ENCODE peak calls at places on chromosomes 1 and 21, in six cellular contexts. K is right atrium auricular region, I is tibial nerve, T is RWPE1, A is mucosa of descending colon, F is GM20000. E is an unnamed sample.

GRCh38 chr21:14995695-14996490 is 68.9 kb downstream of the NRIP1 start:
- DNase-seq in K (no peak), I (no peak), T (no peak), A (peak; percentile 35), F (no peak), E (no peak)

GRCh38 chr1:100359139-100359538 is 6.8 kb downstream of the CDC14A start:
- DNase-seq in K (no peak), I (no peak), T (no peak), A (no peak), F (no peak), E (no peak)

GRCh38 chr21:45970674-45971486 is 10.7 kb upstream of the COL6A1 start:
- DNase-seq in K (no peak), I (peak; percentile 65), T (peak; percentile 41), A (peak; percentile 65), F (peak; percentile 78), E (peak; percentile 68)

GRCh38 chr1:222547260-222547614 is 667 bp downstream of the HHIPL2 start:
- DNase-seq in K (no peak), I (no peak), T (no peak), A (no peak), F (no peak), E (no peak)

GRCh38 chr1:202017385-202018225 is 7.2 kb downstream of the ELF3 start:
- DNase-seq in K (no peak), I (no peak), T (no peak), A (peak; percentile 94), F (no peak), E (no peak)

GRCh38 chr1:172727956-172728603 is 69.2 kb downstream of the FASLG start:
- DNase-seq in K (no peak), I (no peak), T (no peak), A (peak; percentile 19), F (no peak), E (no peak)

GRCh38 chr1:219902951-219903350 is 25.4 kb downstream of the SLC30A10 start:
- DNase-seq in K (no peak), I (peak; percentile 9), T (no peak), A (no peak), F (no peak), E (no peak)

GRCh38 chr21:32978346-32979270 is 47.1 kb upstream of the OLIG2 start:
- DNase-seq in K (no peak), I (no peak), T (no peak), A (no peak), F (no peak), E (no peak)

GRCh38 chr1:48182441-48182840 is 40.1 kb upstream of the SLC5A9 start:
- DNase-seq in K (no peak), I (no peak), T (no peak), A (no peak), F (no peak), E (no peak)

GRCh38 chr1:111754964-111755320 is 759 bp upstream of the DDX20 start:
- DNase-seq in K (no peak), I (peak; percentile 36), T (peak; percentile 57), A (peak; percentile 64), F (peak; percentile 35), E (no peak)

GRCh38 chr1:93574991-93575390 is 106.6 kb downstream of the BCAR3 start:
- DNase-seq in K (no peak), I (no peak), T (no peak), A (no peak), F (no peak), E (no peak)

GRCh38 chr1:67844988-67845387 is 11.7 kb upstream of the GNG12 start:
- DNase-seq in K (no peak), I (no peak), T (no peak), A (no peak), F (no peak), E (no peak)

GRCh38 chr1:67780637-67781036 is 52.6 kb downstream of the GNG12 start:
- DNase-seq in K (no peak), I (no peak), T (no peak), A (no peak), F (no peak), E (no peak)

GRCh38 chr1:22922640-22923039 is 50.0 kb downstream of the LACTBL1 start:
- DNase-seq in K (no peak), I (no peak), T (no peak), A (no peak), F (no peak), E (no peak)

GRCh38 chr1:31588751-31589515 is 12.6 kb downstream of the TINAGL1 start:
- DNase-seq in K (peak; percentile 61), I (no peak), T (no peak), A (peak; percentile 77), F (peak; percentile 27), E (no peak)

GRCh38 chr21:15444118-15444960 is 285.4 kb upstream of the USP25 start:
- DNase-seq in K (no peak), I (no peak), T (no peak), A (no peak), F (no peak), E (no peak)

GRCh38 chr1:21313146-21313885 is 23.1 kb upstream of the ECE1 start:
- DNase-seq in K (no peak), I (no peak), T (no peak), A (no peak), F (no peak), E (no peak)

GRCh38 chr1:220565670-220566069 is 37.7 kb downstream of the MARK1 start:
- DNase-seq in K (no peak), I (no peak), T (no peak), A (no peak), F (no peak), E (no peak)

GRCh38 chr21:36916718-36917117 is 49.8 kb downstream of the HLCS start:
- DNase-seq in K (no peak), I (no peak), T (no peak), A (no peak), F (no peak), E (no peak)

GRCh38 chr21:45457161-45457831 is 52.3 kb downstream of the COL18A1 start:
- DNase-seq in K (no peak), I (no peak), T (no peak), A (no peak), F (no peak), E (no peak)

GRCh38 chr21:25916226-25916625 is 181.5 kb downstream of the GABPA start:
- DNase-seq in K (no peak), I (no peak), T (peak; percentile 44), A (no peak), F (no peak), E (no peak)

GRCh38 chr1:50658421-50659076 is 235.3 kb upstream of the DMRTA2 start:
- DNase-seq in K (no peak), I (no peak), T (no peak), A (no peak), F (no peak), E (no peak)

GRCh38 chr21:43301424-43302355 is 125.2 kb downstream of the SIK1 start:
- DNase-seq in K (no peak), I (no peak), T (no peak), A (no peak), F (no peak), E (no peak)

GRCh38 chr1:26289158-26290059 is 9.5 kb downstream of the SH3BGRL3 start:
- DNase-seq in K (no peak), I (no peak), T (no peak), A (peak; percentile 24), F (peak; percentile 77), E (no peak)

GRCh38 chr1:201737350-201738060 is 91.5 kb upstream of the IPO9 start:
- DNase-seq in K (peak; percentile 73), I (no peak), T (no peak), A (peak; percentile 26), F (no peak), E (no peak)

GRCh38 chr1:111154021-111154999 is 14.3 kb downstream of the CEPT1 start:
- DNase-seq in K (no peak), I (no peak), T (no peak), A (no peak), F (no peak), E (no peak)

GRCh38 chr1:71414229-71414628 is 333.4 kb upstream of the ZRANB2 start:
- DNase-seq in K (no peak), I (no peak), T (no peak), A (no peak), F (no peak), E (no peak)

GRCh38 chr21:34887729-34888568 is 161.2 kb downstream of the RUNX1 start:
- DNase-seq in K (peak; percentile 91), I (peak; percentile 65), T (peak; percentile 83), A (peak; percentile 74), F (peak; percentile 91), E (peak; percentile 44)

GRCh38 chr21:38219049-38219628 is 37.7 kb upstream of the KCNJ15 start:
- DNase-seq in K (peak; percentile 77), I (peak; percentile 85), T (peak; percentile 65), A (peak; percentile 89), F (peak; percentile 69), E (peak; percentile 25)

GRCh38 chr1:203968728-203969127 is 104.2 kb upstream of the SOX13 start:
- DNase-seq in K (no peak), I (no peak), T (no peak), A (peak; percentile 2), F (no peak), E (no peak)

DNA sequence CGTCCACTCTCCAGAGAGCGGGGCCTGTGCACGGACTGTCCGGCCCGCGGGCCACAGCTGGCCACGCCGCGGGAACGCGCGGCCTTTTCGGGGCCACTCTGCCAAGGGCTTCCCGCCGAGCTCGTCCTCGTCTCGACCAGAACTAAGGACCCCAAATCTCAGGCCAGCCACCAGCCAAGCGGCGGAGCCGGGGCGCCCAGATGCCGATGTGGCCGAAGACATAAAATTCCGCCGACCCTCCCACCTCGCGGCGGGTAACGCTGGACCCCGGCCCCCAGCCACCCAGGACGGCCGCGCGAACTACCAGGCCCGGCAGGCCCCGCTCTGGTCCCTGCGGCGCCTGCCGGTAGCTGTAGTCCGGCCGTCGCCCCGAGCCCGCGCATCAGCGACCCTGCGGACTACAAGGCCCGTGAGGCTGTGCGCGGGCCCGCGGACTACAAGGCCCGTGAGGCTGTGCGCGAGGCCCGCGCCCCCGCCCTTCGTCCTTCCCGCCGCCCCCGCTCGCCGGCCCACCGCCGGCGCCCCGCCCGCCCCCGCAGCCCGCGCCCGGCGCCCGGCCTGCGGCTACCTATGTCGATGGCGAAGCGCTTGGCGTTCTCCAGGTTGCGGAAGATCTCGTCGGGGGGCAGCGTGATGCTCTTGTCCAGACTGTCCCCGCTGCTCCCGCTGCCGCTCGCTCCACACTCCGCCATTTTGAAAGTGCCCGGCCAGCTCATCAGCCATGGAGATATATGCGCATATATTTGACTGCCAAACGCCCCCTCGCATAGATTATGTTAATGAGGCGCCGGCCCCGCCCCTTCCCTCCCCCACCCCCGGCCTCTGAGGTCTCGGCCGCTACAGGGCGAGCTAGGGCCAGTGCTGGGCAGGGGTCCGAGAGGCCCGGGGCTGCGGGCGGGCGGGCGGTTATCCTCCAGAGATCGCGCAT is at the start of gene PANK4:
- DNase-seq in K (peak; percentile 93), I (peak; percentile 90), T (peak; percentile 84), A (peak; percentile 92), F (peak; percentile 97), E (peak; percentile 85)
- TF ChIP-seq CTCF in K (no peak), I (peak; percentile 57), T (no peak), A (peak; percentile 15), F (no peak), E (peak; percentile 23)

GRCh38 chr1:90835172-90835660 is 118.1 kb upstream of the BARHL2 start:
- DNase-seq in K (no peak), I (no peak), T (no peak), A (no peak), F (no peak), E (no peak)
- TF ChIP-seq CTCF in K (no peak), I (no peak), T (no peak), A (no peak), F (no peak), E (no peak)

GRCh38 chr1:205827623-205828022 is 14.6 kb upstream of the SLC41A1 start:
- DNase-seq in K (no peak), I (no peak), T (no peak), A (no peak), F (no peak), E (no peak)
- TF ChIP-seq CTCF in K (no peak), I (no peak), T (no peak), A (no peak), F (no peak), E (no peak)

GRCh38 chr21:27759820-27760219 is 792.9 kb upstream of the ADAMTS5 start:
- DNase-seq in K (no peak), I (no peak), T (no peak), A (no peak), F (no peak), E (no peak)
- TF ChIP-seq CTCF in K (no peak), I (no peak), T (no peak), A (no peak), F (no peak), E (no peak)